ENCODE peak calls at places on chromosomes 7 and 10, in four cellular contexts. L is fibroblast of gingiva, Q is T-cell, J is G401. O is an unnamed sample.

GRCh38 chr7:31410265-31410664 is 69.7 kb upstream of the NEUROD6 start:
- DNase-seq in J (no peak), L (no peak), Q (no peak), O (no peak)

GRCh38 chr10:119539359-119539651 is 3.2 kb downstream of the RGS10 start:
- DNase-seq in Q (no peak), L (no peak), J (no peak), O (no peak)

GRCh38 chr7:69187824-69188335 is 410.4 kb upstream of the AUTS2 start:
- DNase-seq in J (no peak), Q (no peak), L (no peak), O (no peak)

GRCh38 chr7:38169862-38170261 is 8.2 kb upstream of the STARD3NL start:
- DNase-seq in Q (no peak), J (no peak), L (peak), O (peak)

GRCh38 chr10:78829570-78829969 is 239.2 kb upstream of the ZMIZ1 start:
- DNase-seq in Q (no peak), L (no peak), J (no peak), O (peak)

GRCh38 chr7:108189733-108190388 is 59.7 kb upstream of the LAMB4 start:
- DNase-seq in Q (no peak), J (no peak), L (no peak), O (no peak)

GRCh38 chr10:99443483-99443882 is 13.1 kb upstream of the GOT1 start:
- DNase-seq in L (no peak), Q (no peak), J (no peak), O (no peak)

GRCh38 chr10:47402681-47403301 is 18.7 kb upstream of the ZNF488 start:
- DNase-seq in J (no peak), L (peak), Q (no peak), O (peak)

GRCh38 chr7:86644282-86645173 is 819 bp downstream of the GRM3 start:
- DNase-seq in Q (no peak), J (no peak), L (no peak), O (no peak)

GRCh38 chr7:28369523-28369922 is 42.8 kb upstream of the CREB5 start:
- DNase-seq in J (no peak), Q (no peak), L (no peak), O (no peak)

GRCh38 chr10:19788902-19789301 is 27.3 kb upstream of the PLXDC2 start:
- DNase-seq in J (no peak), Q (no peak), L (no peak), O (no peak)

GRCh38 chr7:139108256-139109187 is 998 bp downstream of the ZC3HAV1 start:
- DNase-seq in Q (no peak), J (no peak), L (peak), O (peak)

GRCh38 chr7:135102372-135102771 is 45.5 kb upstream of the TMEM140 start:
- DNase-seq in L (no peak), J (no peak), Q (no peak), O (no peak)

GRCh38 chr7:22731781-22732180 is 4.8 kb downstream of the IL6 start:
- DNase-seq in J (no peak), L (no peak), Q (no peak), O (no peak)

GRCh38 chr10:7457478-7458316 is 46.9 kb upstream of the SFMBT2 start:
- DNase-seq in Q (no peak), L (no peak), J (no peak), O (no peak)

GRCh38 chr7:98852826-98853225 is 17.0 kb downstream of the TMEM130 start:
- DNase-seq in Q (no peak), L (no peak), J (no peak), O (peak)

GRCh38 chr7:101902680-101903504 is 85.5 kb downstream of the CUX1 start:
- DNase-seq in L (no peak), Q (no peak), J (no peak), O (no peak)

GRCh38 chr7:36309716-36310115 is 79.9 kb upstream of the ANLN start:
- DNase-seq in L (no peak), J (no peak), Q (no peak), O (no peak)

GRCh38 chr10:4687397-4687796 is 138.6 kb upstream of the AKR1E2 start:
- DNase-seq in J (no peak), Q (no peak), L (no peak), O (no peak)

GRCh38 chr7:33716581-33717477 is 188.5 kb upstream of the BMPER start:
- DNase-seq in J (peak), L (peak), Q (no peak), O (no peak)

O was measured in AG08396.